ENCODE peak calls at places on chromosomes 11 and 22, in six cellular contexts. B is endothelial cell, L is activated T-cell treated with anti-CD3 and anti-CD28 coated beads for 48 hours, G is IMR-90, A is keratinocyte, F is uterus. O is an unnamed sample.

GRCh38 chr11:8098879-8099278 is 17.9 kb downstream of the TUB start:
- DNase-seq in F (no peak), L (no peak), B (no peak), A (no peak), G (peak; percentile 33), O (no peak)

GRCh38 chr11:95516786-95517185 is 272.8 kb downstream of the FAM76B start:
- DNase-seq in B (no peak), A (no peak), F (no peak), L (no peak), G (peak; percentile 83), O (no peak)

GRCh38 chr11:67060111-67060522 is 3.5 kb downstream of the RHOD start:
- DNase-seq in G (peak; percentile 36), B (no peak), L (no peak), F (no peak), A (no peak), O (no peak)

GRCh38 chr22:42169055-42169469 is 38.5 kb upstream of the CYP2D6 start:
- DNase-seq in L (peak; percentile 48), A (no peak), G (peak; percentile 70), F (peak; percentile 67), B (peak; percentile 84), O (peak; percentile 58)

GRCh38 chr11:1350086-1350725 is 39.5 kb upstream of the BRSK2 start:
- DNase-seq in F (no peak), G (no peak), B (no peak), L (no peak), A (no peak), O (no peak)

GRCh38 chr11:45082744-45083543 is 63.5 kb upstream of the PRDM11 start:
- DNase-seq in A (no peak), F (no peak), L (no peak), B (no peak), G (no peak), O (no peak)

GRCh38 chr11:20854214-20854613 is 184.8 kb downstream of the NELL1 start:
- DNase-seq in G (no peak), A (no peak), F (no peak), L (no peak), B (peak; percentile 33), O (no peak)

GRCh38 chr11:106021181-106021966 is 666 bp downstream of the MSANTD4 start:
- DNase-seq in F (no peak), L (no peak), B (no peak), A (no peak), G (peak; percentile 56), O (peak; percentile 63)

GRCh38 chr11:31366795-31367194 is 2.7 kb downstream of the DCDC1 start:
- DNase-seq in G (no peak), L (no peak), A (no peak), F (no peak), B (no peak), O (no peak)

GRCh38 chr11:134761361-134761760 is 349.3 kb upstream of the B3GAT1 start:
- DNase-seq in A (no peak), F (no peak), L (no peak), B (no peak), G (no peak), O (no peak)

GRCh38 chr22:29030618-29031235 is 30.9 kb downstream of the C22orf31 start:
- DNase-seq in B (peak; percentile 53), G (peak; percentile 77), F (peak; percentile 88), A (no peak), L (no peak), O (peak; percentile 84)

GRCh38 chr22:45235101-45235777 is 5.5 kb downstream of the KIAA0930 start:
- DNase-seq in B (no peak), G (no peak), F (no peak), A (no peak), L (no peak), O (no peak)

GRCh38 chr11:95241673-95242072 is 10.7 kb upstream of the SESN3 start:
- DNase-seq in A (no peak), G (no peak), B (no peak), F (no peak), L (no peak), O (no peak)

GRCh38 chr11:84524422-84525051 is 1102.6 kb downstream of the DLG2 start:
- DNase-seq in L (no peak), A (no peak), B (no peak), G (peak; percentile 25), F (no peak), O (peak; percentile 2)

GRCh38 chr11:69808708-69809107 is 10.5 kb downstream of the FGF3 start:
- DNase-seq in F (no peak), B (no peak), L (no peak), G (peak; percentile 45), A (no peak), O (peak; percentile 15)

GRCh38 chr22:22216450-22216959 is 28.1 kb upstream of the VPREB1 start:
- DNase-seq in G (no peak), F (no peak), L (no peak), B (no peak), A (no peak), O (no peak)

GRCh38 chr11:94897330-94897768 is 76.0 kb downstream of the CWC15 start:
- DNase-seq in L (peak; percentile 16), A (no peak), G (peak; percentile 45), B (peak; percentile 42), F (peak; percentile 67), O (peak; percentile 40)

GRCh38 chr11:8168485-8169257 is at the start of gene RIC3:
- DNase-seq in L (peak; percentile 57), G (no peak), B (peak; percentile 22), A (no peak), F (peak; percentile 17), O (no peak)

GRCh38 chr22:30430933-30431332 is 5.4 kb downstream of the MTFP1 start:
- DNase-seq in A (no peak), B (no peak), F (no peak), L (no peak), G (no peak), O (no peak)

GRCh38 chr11:130769782-130770565 is 146.3 kb downstream of the SNX19 start:
- DNase-seq in A (no peak), B (no peak), G (peak; percentile 57), F (no peak), L (no peak), O (no peak)

GRCh38 chr11:64742940-64743590 is 877 bp downstream of the RASGRP2 start:
- DNase-seq in L (peak; percentile 78), F (peak; percentile 78), A (no peak), B (peak; percentile 86), G (no peak), O (no peak)

GRCh38 chr11:134406264-134407185 is 5.5 kb downstream of the B3GAT1 start:
- DNase-seq in F (no peak), L (no peak), A (no peak), B (no peak), G (no peak), O (no peak)

GRCh38 chr11:206516-207212 is 535 bp downstream of the BET1L start:
- DNase-seq in G (no peak), B (no peak), A (no peak), F (peak; percentile 42), L (no peak), O (no peak)